ENCODE peak calls at places on chromosome 14, in nine cellular contexts. Z is fibroblast of pulmonary artery; I is ovary; V is NCI-H748 treated with DMSO at 0.1 percent for 48 hours; O is activated CD8-positive, alpha-beta memory T cell treated with anti-CD3 and anti-CD28 coated beads for 1 hour; X is hepatic stellate cell; S is HS-5; C is frontal cortex; F is NCI-H2081. A is an unnamed sample.

GRCh38 chr14:33567003-33567735 is 383.7 kb downstream of the EGLN3 start:
- DNase-seq in F (no peak), O (no peak), I (no peak), C (no peak), Z (no peak), X (no peak), S (no peak), V (no peak), A (no peak)

GRCh38 chr14:103849151-103850013 is 2.0 kb upstream of the PPP1R13B start:
- DNase-seq in X (no peak), I (no peak), Z (no peak), V (no peak), S (no peak), F (no peak), O (no peak), C (no peak), A (no peak)

GRCh38 chr14:79356040-79356439 is 855.3 kb downstream of the DIO2 start:
- DNase-seq in F (no peak), X (no peak), V (no peak), Z (peak; percentile 23), C (no peak), O (no peak), S (no peak), I (no peak), A (no peak)

GRCh38 chr14:69013943-69014782 is 35.1 kb upstream of the ACTN1 start:
- DNase-seq in Z (peak; percentile 71), O (no peak), F (no peak), X (no peak), V (no peak), C (no peak), I (no peak), S (peak; percentile 28), A (no peak)

GRCh38 chr14:58272589-58273372 is 25.6 kb upstream of the ARID4A start:
- DNase-seq in V (no peak), X (peak; percentile 5), S (no peak), C (no peak), F (peak; percentile 30), O (no peak), I (no peak), Z (peak; percentile 52), A (peak; percentile 59)

GRCh38 chr14:42113358-42114070 is 506.8 kb downstream of the LRFN5 start:
- DNase-seq in Z (no peak), O (no peak), I (no peak), V (no peak), C (no peak), X (no peak), F (no peak), S (no peak), A (no peak)

GRCh38 chr14:54597795-54598443 is 31.0 kb downstream of the SAMD4A start:
- DNase-seq in C (no peak), Z (no peak), I (no peak), F (no peak), X (no peak), O (no peak), S (no peak), V (no peak), A (no peak)

GRCh38 chr14:97290977-97291376 is 493.8 kb downstream of the VRK1 start:
- DNase-seq in I (no peak), S (no peak), C (no peak), Z (no peak), O (no peak), X (no peak), V (no peak), F (no peak), A (no peak)

GRCh38 chr14:49863483-49864262 is 11.1 kb upstream of the NEMF start:
- DNase-seq in X (no peak), Z (peak; percentile 18), I (peak; percentile 28), V (no peak), C (no peak), O (no peak), F (no peak), S (no peak), A (no peak)

GRCh38 chr14:22003471-22003870 is 329.9 kb upstream of the OR4E1 start:
- DNase-seq in X (no peak), S (no peak), O (no peak), C (no peak), I (no peak), Z (no peak), V (no peak), F (no peak), A (no peak)

GRCh38 chr14:88995437-88996198 is 171.2 kb downstream of the TTC8 start:
- DNase-seq in V (no peak), I (no peak), C (no peak), S (no peak), O (no peak), F (no peak), X (no peak), Z (peak; percentile 66), A (peak; percentile 96)

GRCh38 chr14:51653096-51653814 is 1.5 kb downstream of the FRMD6 start:
- DNase-seq in O (no peak), F (peak; percentile 5), V (no peak), I (no peak), C (no peak), S (peak; percentile 65), Z (peak; percentile 91), X (no peak), A (peak; percentile 56)

GRCh38 chr14:65079788-65080187 is 22.5 kb downstream of the MAX start:
- DNase-seq in Z (peak; percentile 9), V (no peak), O (no peak), C (no peak), I (no peak), S (no peak), F (no peak), X (no peak), A (no peak)

GRCh38 chr14:31266437-31267331 is 59.1 kb upstream of the HECTD1 start:
- DNase-seq in V (no peak), F (no peak), Z (no peak), S (no peak), I (no peak), O (no peak), X (no peak), C (no peak), A (no peak)

GRCh38 chr14:74647834-74648361 is 35.9 kb upstream of the LTBP2 start:
- DNase-seq in X (no peak), V (no peak), I (peak; percentile 54), Z (no peak), C (no peak), S (no peak), F (peak; percentile 47), O (no peak), A (no peak)

GRCh38 chr14:95097385-95097784 is 59.9 kb downstream of the DICER1 start:
- DNase-seq in C (no peak), I (no peak), X (no peak), Z (peak; percentile 42), S (no peak), O (no peak), F (no peak), V (no peak), A (no peak)

GRCh38 chr14:74213907-74214803 is 25.1 kb upstream of the VSX2 start:
- DNase-seq in O (no peak), S (no peak), X (no peak), V (no peak), Z (no peak), I (no peak), C (no peak), F (no peak), A (no peak)

GRCh38 chr14:101763941-101764709 is 2.6 kb downstream of the PPP2R5C start:
- DNase-seq in C (no peak), I (no peak), S (no peak), Z (no peak), X (no peak), O (no peak), F (no peak), V (no peak), A (no peak)

GRCh38 chr14:68473794-68474193 is 319.1 kb downstream of the ZFP36L1 start:
- DNase-seq in Z (peak; percentile 58), C (no peak), O (no peak), I (no peak), V (no peak), S (no peak), X (no peak), F (no peak), A (peak; percentile 68)

GRCh38 chr14:73058923-73059311 is 583 bp downstream of the RBM25 start:
- DNase-seq in V (peak; percentile 34), F (peak; percentile 27), O (no peak), Z (no peak), S (peak; percentile 8), C (peak; percentile 8), I (no peak), X (peak; percentile 54), A (no peak)

GRCh38 chr14:37181441-37181840 is 9.0 kb upstream of the SLC25A21 start:
- DNase-seq in C (no peak), Z (no peak), F (no peak), O (no peak), S (no peak), X (no peak), I (no peak), V (no peak), A (no peak)

A was measured in epithelial cell of proximal tubule.